ENCODE peak calls at places on chromosomes 6 and 20, in six cellular contexts. U is HepG2, O is K562, X is H1, H is GM12878, N is GM12891. D is an unnamed sample.

GRCh38 chr6:131946992-131947955 is 3.9 kb downstream of the CCN2 start:
- DNase-seq in H (no peak), X (no peak), N (no peak), O (no peak), U (peak), D (no peak)

GRCh38 chr20:31712112-31712553 is 10.5 kb downstream of the BCL2L1 start:
- DNase-seq in H (no peak), X (no peak), U (peak), O (peak), N (no peak), D (no peak)

GRCh38 chr6:122653094-122653493 is 42.9 kb downstream of the PKIB start:
- DNase-seq in H (no peak), X (no peak), U (peak), N (no peak), O (no peak), D (no peak)

GRCh38 chr6:97626586-97627441 is 343.8 kb upstream of the MMS22L start:
- DNase-seq in O (no peak), H (no peak), U (no peak), X (no peak), N (no peak), D (no peak)

GRCh38 chr6:113586966-113587699 is 270.0 kb upstream of the MARCKS start:
- DNase-seq in O (no peak), N (no peak), X (peak), H (no peak), U (no peak), D (no peak)

GRCh38 chr20:48760403-48760889 is 67.4 kb downstream of the PREX1 start:
- DNase-seq in O (no peak), N (no peak), X (no peak), U (no peak), H (no peak), D (peak)

GRCh38 chr20:61441537-61441936 is 189.5 kb downstream of the CDH4 start:
- DNase-seq in N (no peak), X (no peak), U (no peak), H (no peak), O (no peak), D (no peak)

GRCh38 chr6:12693122-12693521 is 23.4 kb upstream of the PHACTR1 start:
- DNase-seq in U (no peak), O (no peak), H (no peak), N (no peak), X (no peak), D (no peak)

GRCh38 chr6:85078071-85078470 is 313.7 kb upstream of the TBX18 start:
- DNase-seq in O (no peak), X (no peak), H (no peak), U (peak), N (no peak), D (no peak)

GRCh38 chr6:127434651-127435050 is 24.5 kb downstream of the KIAA0408 start:
- DNase-seq in H (no peak), N (no peak), U (no peak), O (no peak), X (no peak), D (no peak)

GRCh38 chr6:136345145-136345544 is 55.5 kb upstream of the BCLAF1 start:
- DNase-seq in X (no peak), O (no peak), H (no peak), U (no peak), N (no peak), D (no peak)

GRCh38 chr6:624979-625378 is 31.9 kb downstream of the HUS1B start:
- DNase-seq in N (peak), X (no peak), H (peak), U (no peak), O (no peak), D (no peak)

GRCh38 chr6:90835584-90836212 is 248.8 kb upstream of the MAP3K7 start:
- DNase-seq in U (no peak), O (no peak), X (no peak), H (no peak), N (no peak), D (no peak)

GRCh38 chr20:35311409-35311808 is 19.2 kb upstream of the FAM83C start:
- DNase-seq in O (no peak), X (no peak), N (no peak), U (no peak), H (no peak), D (no peak)

GRCh38 chr20:35215066-35215956 is 11.2 kb upstream of the MMP24 start:
- DNase-seq in O (no peak), X (no peak), N (no peak), H (no peak), U (peak), D (no peak)

GRCh38 chr6:134853111-134854055 is 96.5 kb downstream of the ALDH8A1 start:
- DNase-seq in N (no peak), H (no peak), O (no peak), X (no peak), U (peak), D (no peak)

GRCh38 chr6:42820509-42821340 is 38.9 kb downstream of the BICRAL start:
- DNase-seq in O (no peak), U (no peak), X (no peak), H (no peak), N (no peak), D (no peak)

GRCh38 chr20:2671977-2672376 is 8.0 kb upstream of the IDH3B start:
- DNase-seq in H (no peak), X (no peak), O (no peak), N (no peak), U (no peak), D (no peak)

GRCh38 chr6:130600880-130601341 is 226.3 kb upstream of the SMLR1 start:
- DNase-seq in U (no peak), X (no peak), H (no peak), N (no peak), O (no peak), D (no peak)

GRCh38 chr20:64269604-64270411 is 14.3 kb downstream of the PCMTD2 start:
- DNase-seq in O (no peak), X (no peak), N (no peak), H (no peak), U (no peak), D (no peak)

GRCh38 chr6:158808918-158809678 is 10.1 kb downstream of the EZR start:
- DNase-seq in O (no peak), X (no peak), N (no peak), U (peak), H (peak), D (no peak)

GRCh38 chr6:89834884-89835792 is 5.5 kb downstream of the CASP8AP2 start:
- DNase-seq in U (no peak), O (no peak), N (no peak), X (no peak), H (peak), D (no peak)

GRCh38 chr20:64273109-64273508 is 17.6 kb downstream of the PCMTD2 start:
- DNase-seq in N (no peak), U (no peak), H (no peak), X (no peak), O (no peak), D (no peak)

GRCh38 chr6:39366875-39367618 is 44.5 kb upstream of the KCNK16 start:
- DNase-seq in X (no peak), N (no peak), O (no peak), U (no peak), H (no peak), D (no peak)

GRCh38 chr6:89242574-89243330 is 25.6 kb upstream of the GABRR1 start:
- DNase-seq in U (peak), O (no peak), H (no peak), X (peak), N (no peak), D (no peak)

GRCh38 chr6:38283734-38284362 is 355.9 kb downstream of the BTBD9 start:
- DNase-seq in N (no peak), X (no peak), U (no peak), H (no peak), O (no peak), D (no peak)

GRCh38 chr20:3046677-3047462 is 1.0 kb downstream of the MRPS26 start:
- DNase-seq in X (no peak), H (no peak), N (peak), U (peak), O (no peak), D (no peak)

GRCh38 chr20:23915844-23916243 is 36.3 kb upstream of the CST5 start:
- DNase-seq in X (no peak), U (no peak), H (no peak), O (no peak), N (no peak), D (no peak)

GRCh38 chr6:91566467-91566866 is 979.6 kb upstream of the MAP3K7 start:
- DNase-seq in O (no peak), N (no peak), X (no peak), H (no peak), U (no peak), D (no peak)

GRCh38 chr20:39190666-39191570 is 228.8 kb downstream of the DHX35 start:
- DNase-seq in O (no peak), X (peak), H (no peak), U (peak), N (no peak), D (no peak)

GRCh38 chr20:7497985-7498384 is 442.3 kb downstream of the HAO1 start:
- DNase-seq in O (no peak), H (no peak), U (no peak), N (no peak), X (no peak), D (no peak)

GRCh38 chr20:63295846-63296245 is 2.9 kb downstream of the COL20A1 start:
- DNase-seq in X (no peak), O (no peak), N (no peak), H (no peak), U (no peak), D (no peak)

GRCh38 chr20:33663161-33664084 is 1.3 kb downstream of the C20orf144 start:
- DNase-seq in N (peak), X (no peak), O (peak), H (no peak), U (peak), D (peak)

GRCh38 chr20:58344741-58345140 is 35.2 kb downstream of the RAB22A start:
- DNase-seq in X (no peak), H (no peak), O (no peak), N (no peak), U (no peak), D (no peak)

GRCh38 chr6:101429291-101429690 is 35.8 kb downstream of the GRIK2 start:
- DNase-seq in U (no peak), H (no peak), N (no peak), O (no peak), X (no peak), D (no peak)

DNA sequence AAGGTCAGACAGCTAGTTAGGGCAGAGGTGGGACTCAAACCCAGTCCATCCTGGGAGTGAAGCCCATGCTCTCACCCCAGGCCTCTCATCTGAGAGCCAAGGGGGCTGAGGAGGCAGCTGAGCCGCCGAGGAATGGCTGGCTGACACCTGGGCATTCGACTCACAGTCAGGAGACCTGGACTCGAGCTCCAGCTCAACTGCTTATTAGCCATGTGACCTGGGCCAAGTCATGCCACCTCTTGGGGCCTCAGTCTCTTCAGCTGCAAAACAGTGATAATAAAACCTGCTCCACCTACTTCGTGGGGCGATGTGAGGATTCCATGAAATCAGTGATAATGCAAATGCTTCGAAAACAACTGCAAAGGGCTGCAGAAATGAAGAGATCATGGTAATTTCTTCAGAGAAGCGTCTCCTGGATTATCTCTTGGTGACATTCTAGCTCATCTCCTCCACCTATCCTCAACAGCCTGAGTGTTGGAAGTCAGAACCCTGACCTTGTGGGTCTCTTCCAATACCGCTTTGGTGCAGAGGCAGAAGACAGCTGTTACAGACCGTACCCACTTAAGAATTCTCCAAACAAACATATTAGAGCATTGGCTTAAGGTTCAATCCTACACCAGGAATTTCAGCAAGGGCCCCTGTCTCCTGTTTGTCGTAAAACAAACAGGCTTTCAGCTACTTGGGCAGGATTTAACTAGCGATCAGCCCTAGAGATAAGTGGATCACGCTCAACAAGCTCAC is 60.1 kb upstream of the PIM1 start:
- DNase-seq in H (no peak), O (peak), X (no peak), U (peak), N (no peak), D (no peak)
- TF ChIP-seq TAF1 in H (no peak), O (no peak), X (no peak), U (peak), N (no peak), D (no peak)

GRCh38 chr6:33213989-33214335 is 5.7 kb downstream of the RING1 start:
- DNase-seq in O (no peak), X (no peak), N (no peak), H (no peak), U (no peak), D (no peak)
- TF ChIP-seq POLR2AphosphoS5 in O (no peak), X (no peak), N (no peak), H (no peak), U (no peak), D (no peak)

GRCh38 chr6:157754351-157754750 is 68.7 kb upstream of the SNX9 start:
- DNase-seq in N (no peak), X (no peak), U (no peak), O (no peak), H (no peak), D (no peak)

GRCh38 chr6:157755032-157755751 is 67.9 kb upstream of the SNX9 start:
- DNase-seq in O (no peak), U (no peak), H (no peak), X (no peak), N (no peak), D (no peak)

GRCh38 chr6:157748839-157749571 is 74.0 kb upstream of the SNX9 start:
- DNase-seq in U (no peak), X (no peak), H (no peak), N (no peak), O (no peak), D (no peak)

GRCh38 chr6:157753291-157753690 is 69.8 kb upstream of the SNX9 start:
- DNase-seq in O (no peak), H (no peak), N (no peak), U (no peak), X (no peak), D (no peak)

DNA sequence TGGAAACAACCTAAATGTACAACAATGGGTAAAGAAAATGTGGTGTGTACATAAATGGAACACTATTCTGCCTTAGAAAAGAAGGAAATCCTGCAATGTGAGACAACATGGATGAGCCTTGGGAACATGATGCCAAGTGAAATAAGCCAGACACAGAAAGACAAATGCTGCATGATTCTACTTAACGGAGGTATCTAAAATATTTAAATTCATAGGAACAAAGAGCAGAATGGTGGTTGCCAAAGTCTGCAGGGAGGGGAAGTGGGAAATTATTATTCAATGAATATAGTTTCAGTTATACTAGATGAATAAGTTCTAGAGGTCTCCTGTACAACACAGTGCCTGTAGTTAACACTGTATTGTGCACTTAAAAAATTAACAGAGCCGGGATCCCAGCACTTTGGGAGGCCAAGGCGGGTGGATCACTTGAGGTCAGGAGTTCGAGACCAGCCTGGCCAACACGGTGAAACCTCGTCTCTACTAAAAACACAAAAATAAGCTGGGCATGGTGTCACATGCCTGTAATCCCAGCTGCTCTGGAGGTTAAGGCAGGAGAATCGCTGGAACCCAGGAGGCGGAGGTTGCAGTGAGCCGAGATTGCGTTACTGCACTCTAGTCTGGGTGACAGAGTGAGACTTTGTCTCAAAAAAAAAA is 71.4 kb upstream of the SNX9 start:
- DNase-seq in N (no peak), U (no peak), O (no peak), H (no peak), X (no peak), D (no peak)
- TF ChIP-seq POLR2A in N (no peak), U (no peak), O (no peak), H (no peak), X (no peak), D (no peak)

DNA sequence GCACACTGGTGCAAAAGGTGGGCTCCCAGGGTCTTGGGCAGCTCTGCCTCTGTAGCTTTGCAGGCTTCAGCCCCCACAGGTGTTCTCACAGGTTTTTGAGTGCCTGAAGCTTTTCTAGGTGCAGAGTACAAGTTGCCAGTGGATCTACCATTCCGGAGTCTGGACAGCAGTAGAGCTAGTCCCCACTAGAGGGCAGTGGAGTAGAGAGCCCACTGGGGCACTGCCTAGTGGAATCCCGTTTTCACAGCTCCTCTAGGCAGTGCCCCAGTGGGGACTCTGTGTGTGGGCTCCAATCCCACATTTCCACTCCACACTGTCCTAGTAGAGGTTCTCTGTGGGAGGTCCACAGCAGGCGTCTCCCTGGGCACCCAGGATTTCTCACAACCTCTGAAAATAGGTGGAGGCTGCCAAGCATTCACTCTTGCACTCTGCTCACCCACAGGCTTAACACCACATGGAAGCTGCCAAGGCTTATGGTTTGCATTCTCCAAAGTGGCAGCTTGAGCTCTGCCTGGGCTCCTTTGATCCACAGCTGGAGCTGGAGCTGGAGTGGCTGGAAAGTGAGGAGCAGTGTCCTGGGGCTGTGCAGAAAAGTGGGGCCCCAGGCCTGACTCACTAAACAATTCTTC is 86.3 kb upstream of the PROKR2 start:
- DNase-seq in X (no peak), U (peak), H (no peak), O (peak), N (peak), D (peak)
- TF ChIP-seq TAF1 in X (no peak), U (no peak), H (no peak), O (no peak), N (no peak), D (no peak)

GRCh38 chr6:125791151-125791819 is 525 bp downstream of the NCOA7 start:
- DNase-seq in N (no peak), X (no peak), H (no peak), O (peak), U (peak), D (no peak)
- TF ChIP-seq POLR2AphosphoS5 in N (no peak), X (no peak), H (no peak), O (no peak), U (no peak), D (no peak)

DNA sequence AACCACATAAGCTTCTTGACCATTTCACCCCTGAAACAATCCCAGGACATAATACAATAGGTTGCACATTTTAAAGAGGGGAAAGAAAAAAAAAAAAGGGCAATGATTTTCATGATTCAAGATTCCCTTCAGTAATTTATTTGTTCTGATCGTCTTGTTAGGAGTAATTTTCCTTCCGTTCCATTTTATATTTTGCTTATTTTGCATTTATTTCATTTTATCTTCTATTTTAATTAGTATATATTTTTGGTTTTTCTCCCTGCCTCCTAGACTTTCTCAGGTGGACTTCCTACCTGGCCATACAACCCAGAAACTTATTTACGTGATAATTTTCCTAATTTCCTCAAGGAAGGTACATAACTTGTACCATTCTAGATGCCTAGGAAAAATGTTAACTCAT is 32.6 kb downstream of the FBXO5 start:
- DNase-seq in H (no peak), N (no peak), X (no peak), O (no peak), U (no peak), D (no peak)
- TF ChIP-seq POLR2A in H (no peak), N (no peak), X (no peak), O (no peak), U (no peak), D (no peak)

GRCh38 chr6:34392497-34393190 is at the start of gene NUDT3:
- DNase-seq in N (peak), U (peak), O (peak), H (peak), X (peak), D (peak)

GRCh38 chr6:34393191-34393967 is 910 bp upstream of the NUDT3 start:
- DNase-seq in N (no peak), U (no peak), X (no peak), O (no peak), H (no peak), D (no peak)

GRCh38 chr6:34391711-34392496 is 565 bp downstream of the NUDT3 start:
- DNase-seq in H (no peak), N (peak), U (peak), O (peak), X (no peak), D (peak)

GRCh38 chr6:34396518-34396917 is 4.0 kb upstream of the NUDT3 start:
- DNase-seq in H (no peak), N (no peak), X (no peak), O (no peak), U (no peak), D (no peak)

GRCh38 chr6:34393968-34394305 is 1.5 kb upstream of the NUDT3 start:
- DNase-seq in O (no peak), X (no peak), U (no peak), H (no peak), N (no peak), D (no peak)
- TF ChIP-seq TAF1 in O (no peak), X (no peak), U (no peak), H (no peak), N (no peak), D (no peak)

D was measured in GM12892.